ENCODE peak calls at places on chromosome 4, in ten cellular contexts. One of them, this sample, is unnamed.

GRCh38 chr4:100786481-100786880 is 268.7 kb upstream of the EMCN start:
- DNase-seq in RWPE1: no peak
- DNase-seq in H9: no peak
- DNase-seq in foreskin fibroblast: no peak
- DNase-seq in astrocyte of the spinal cord: no peak
- DNase-seq in transverse colon: no peak
- DNase-seq in brain microvascular endothelial cell: no peak
- DNase-seq in left lung: no peak
- DNase-seq in fibroblast of lung: no peak
- DNase-seq in fibroblast of mammary gland: no peak
- DNase-seq in this sample: no peak

GRCh38 chr4:174215936-174216699 is 67.3 kb downstream of the FBXO8 start:
- DNase-seq in RWPE1: no peak
- DNase-seq in H9: no peak
- DNase-seq in foreskin fibroblast: peak; percentile 26
- DNase-seq in astrocyte of the spinal cord: no peak
- DNase-seq in transverse colon: no peak
- DNase-seq in brain microvascular endothelial cell: no peak
- DNase-seq in left lung: no peak
- DNase-seq in fibroblast of lung: peak; percentile 12
- DNase-seq in fibroblast of mammary gland: no peak
- DNase-seq in this sample: no peak

GRCh38 chr4:140851032-140851636 is 94.9 kb upstream of the TBC1D9 start:
- DNase-seq in RWPE1: peak; percentile 64
- DNase-seq in H9: no peak
- DNase-seq in foreskin fibroblast: peak; percentile 81
- DNase-seq in astrocyte of the spinal cord: peak; percentile 69
- DNase-seq in transverse colon: peak; percentile 42
- DNase-seq in brain microvascular endothelial cell: peak; percentile 51
- DNase-seq in left lung: no peak
- DNase-seq in fibroblast of lung: peak; percentile 81
- DNase-seq in fibroblast of mammary gland: peak; percentile 66
- DNase-seq in this sample: peak; percentile 79

GRCh38 chr4:104693601-104694201 is 199.0 kb upstream of the CXXC4 start:
- DNase-seq in RWPE1: peak; percentile 21
- DNase-seq in H9: no peak
- DNase-seq in foreskin fibroblast: peak; percentile 2
- DNase-seq in astrocyte of the spinal cord: peak; percentile 25
- DNase-seq in transverse colon: no peak
- DNase-seq in brain microvascular endothelial cell: no peak
- DNase-seq in left lung: no peak
- DNase-seq in fibroblast of lung: peak; percentile 52
- DNase-seq in fibroblast of mammary gland: peak; percentile 47
- DNase-seq in this sample: peak; percentile 42

GRCh38 chr4:78568640-78569261 is 17.2 kb downstream of the ANXA3 start:
- DNase-seq in RWPE1: no peak
- DNase-seq in H9: no peak
- DNase-seq in foreskin fibroblast: no peak
- DNase-seq in astrocyte of the spinal cord: peak; percentile 33
- DNase-seq in transverse colon: no peak
- DNase-seq in brain microvascular endothelial cell: no peak
- DNase-seq in left lung: no peak
- DNase-seq in fibroblast of lung: no peak
- DNase-seq in fibroblast of mammary gland: peak; percentile 28
- DNase-seq in this sample: no peak

GRCh38 chr4:78218260-78218659 is 161.1 kb downstream of the FRAS1 start:
- DNase-seq in RWPE1: no peak
- DNase-seq in H9: no peak
- DNase-seq in foreskin fibroblast: no peak
- DNase-seq in astrocyte of the spinal cord: no peak
- DNase-seq in transverse colon: no peak
- DNase-seq in brain microvascular endothelial cell: no peak
- DNase-seq in left lung: no peak
- DNase-seq in fibroblast of lung: peak; percentile 19
- DNase-seq in fibroblast of mammary gland: no peak
- DNase-seq in this sample: no peak

GRCh38 chr4:52883183-52883621 is 21.1 kb downstream of the RASL11B start:
- DNase-seq in RWPE1: no peak
- DNase-seq in H9: no peak
- DNase-seq in foreskin fibroblast: no peak
- DNase-seq in astrocyte of the spinal cord: no peak
- DNase-seq in transverse colon: no peak
- DNase-seq in brain microvascular endothelial cell: no peak
- DNase-seq in left lung: no peak
- DNase-seq in fibroblast of lung: no peak
- DNase-seq in fibroblast of mammary gland: no peak
- DNase-seq in this sample: no peak

GRCh38 chr4:7434766-7435150 is at the start of gene PSAPL1:
- DNase-seq in RWPE1: peak; percentile 81
- DNase-seq in H9: peak; percentile 74
- DNase-seq in foreskin fibroblast: peak; percentile 3
- DNase-seq in astrocyte of the spinal cord: no peak
- DNase-seq in transverse colon: peak; percentile 33
- DNase-seq in brain microvascular endothelial cell: peak; percentile 11
- DNase-seq in left lung: peak; percentile 89
- DNase-seq in fibroblast of lung: peak; percentile 3
- DNase-seq in fibroblast of mammary gland: peak; percentile 12
- DNase-seq in this sample: peak; percentile 76

GRCh38 chr4:94408549-94409374 is 43.0 kb upstream of the PDLIM5 start:
- DNase-seq in RWPE1: no peak
- DNase-seq in H9: no peak
- DNase-seq in foreskin fibroblast: peak; percentile 68
- DNase-seq in astrocyte of the spinal cord: no peak
- DNase-seq in transverse colon: no peak
- DNase-seq in brain microvascular endothelial cell: peak; percentile 74
- DNase-seq in left lung: no peak
- DNase-seq in fibroblast of lung: peak; percentile 48
- DNase-seq in fibroblast of mammary gland: peak; percentile 71
- DNase-seq in this sample: no peak

GRCh38 chr4:155207534-155208257 is 740 bp upstream of the NPY2R start:
- DNase-seq in RWPE1: no peak
- DNase-seq in H9: peak; percentile 77
- DNase-seq in foreskin fibroblast: peak; percentile 3
- DNase-seq in astrocyte of the spinal cord: peak; percentile 7
- DNase-seq in transverse colon: peak; percentile 7
- DNase-seq in brain microvascular endothelial cell: no peak
- DNase-seq in left lung: peak; percentile 50
- DNase-seq in fibroblast of lung: no peak
- DNase-seq in fibroblast of mammary gland: peak; percentile 45
- DNase-seq in this sample: no peak
- TF ChIP-seq CTCF in RWPE1: no peak
- TF ChIP-seq CTCF in H9: peak; percentile 61
- TF ChIP-seq CTCF in foreskin fibroblast: no peak
- TF ChIP-seq CTCF in astrocyte of the spinal cord: peak; percentile 14
- TF ChIP-seq CTCF in transverse colon: peak; percentile 20
- TF ChIP-seq CTCF in brain microvascular endothelial cell: peak; percentile 50
- TF ChIP-seq CTCF in left lung: no peak
- TF ChIP-seq CTCF in fibroblast of lung: no peak
- TF ChIP-seq CTCF in fibroblast of mammary gland: peak; percentile 50
- TF ChIP-seq CTCF in this sample: no peak

DNA sequence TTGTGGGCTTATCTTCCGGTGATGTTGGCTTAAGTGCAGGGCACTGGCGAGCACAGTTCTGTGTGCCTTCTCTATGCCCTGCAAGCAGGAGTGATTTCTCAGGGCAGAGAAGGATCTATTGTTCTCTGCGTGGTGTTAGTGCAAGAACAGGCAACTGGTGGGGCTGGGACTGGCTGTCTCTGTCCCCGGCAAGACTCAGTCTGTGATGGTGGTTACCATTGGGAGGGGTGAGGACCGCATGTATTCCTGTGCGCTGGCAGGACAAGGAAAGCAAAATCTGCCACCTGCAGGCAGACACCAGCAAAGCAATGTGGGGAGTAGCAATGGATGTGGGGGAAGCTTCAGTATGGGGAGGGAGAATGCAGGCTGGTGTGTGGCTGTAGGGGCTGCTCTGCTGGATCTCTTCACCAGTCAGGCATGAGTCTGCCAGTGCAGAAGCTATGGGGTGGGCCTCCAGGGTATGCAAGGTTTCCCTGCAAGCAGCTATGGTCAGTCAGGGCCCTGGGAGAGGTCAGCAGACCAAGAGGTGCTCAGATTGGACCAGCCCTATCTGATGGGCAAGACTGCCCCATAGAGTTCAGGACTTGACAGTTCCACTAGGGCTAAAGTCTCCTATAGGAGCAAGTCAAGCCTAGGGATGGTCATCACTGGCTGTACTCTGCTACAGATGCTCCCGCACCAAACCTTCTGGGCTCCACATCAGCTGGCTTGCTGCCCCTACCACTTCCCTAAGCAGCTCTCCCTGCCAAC is 16.8 kb downstream of the PF4 start:
- DNase-seq in RWPE1: no peak
- DNase-seq in H9: peak; percentile 88
- DNase-seq in foreskin fibroblast: no peak
- DNase-seq in astrocyte of the spinal cord: no peak
- DNase-seq in transverse colon: no peak
- DNase-seq in brain microvascular endothelial cell: no peak
- DNase-seq in left lung: no peak
- DNase-seq in fibroblast of lung: no peak
- DNase-seq in fibroblast of mammary gland: peak; percentile 28
- DNase-seq in this sample: peak; percentile 3
- TF ChIP-seq CTCF in RWPE1: no peak
- TF ChIP-seq CTCF in H9: peak; percentile 79
- TF ChIP-seq CTCF in foreskin fibroblast: peak; percentile 14
- TF ChIP-seq CTCF in astrocyte of the spinal cord: peak; percentile 30
- TF ChIP-seq CTCF in transverse colon: no peak
- TF ChIP-seq CTCF in brain microvascular endothelial cell: peak; percentile 55
- TF ChIP-seq CTCF in left lung: no peak
- TF ChIP-seq CTCF in fibroblast of lung: peak; percentile 22
- TF ChIP-seq CTCF in fibroblast of mammary gland: peak; percentile 36
- TF ChIP-seq CTCF in this sample: no peak

GRCh38 chr4:89598602-89599001 is 238.4 kb downstream of the SNCA start:
- DNase-seq in RWPE1: peak; percentile 28
- DNase-seq in H9: no peak
- DNase-seq in foreskin fibroblast: peak; percentile 41
- DNase-seq in astrocyte of the spinal cord: peak; percentile 33
- DNase-seq in transverse colon: no peak
- DNase-seq in brain microvascular endothelial cell: no peak
- DNase-seq in left lung: no peak
- DNase-seq in fibroblast of lung: peak; percentile 48
- DNase-seq in fibroblast of mammary gland: peak; percentile 32
- DNase-seq in this sample: peak; percentile 41
- TF ChIP-seq CTCF in RWPE1: peak; percentile 35
- TF ChIP-seq CTCF in H9: peak; percentile 63
- TF ChIP-seq CTCF in foreskin fibroblast: peak; percentile 24
- TF ChIP-seq CTCF in astrocyte of the spinal cord: peak; percentile 34
- TF ChIP-seq CTCF in transverse colon: no peak
- TF ChIP-seq CTCF in brain microvascular endothelial cell: peak; percentile 43
- TF ChIP-seq CTCF in left lung: no peak
- TF ChIP-seq CTCF in fibroblast of lung: no peak
- TF ChIP-seq CTCF in fibroblast of mammary gland: peak; percentile 39
- TF ChIP-seq CTCF in this sample: peak; percentile 38

GRCh38 chr4:88523325-88524129 is at the start of gene PYURF:
- DNase-seq in RWPE1: peak; percentile 86
- DNase-seq in H9: peak; percentile 97
- DNase-seq in foreskin fibroblast: peak; percentile 98
- DNase-seq in astrocyte of the spinal cord: peak; percentile 96
- DNase-seq in transverse colon: peak; percentile 97
- DNase-seq in brain microvascular endothelial cell: peak; percentile 96
- DNase-seq in left lung: peak; percentile 99
- DNase-seq in fibroblast of lung: peak; percentile 93
- DNase-seq in fibroblast of mammary gland: peak; percentile 92
- DNase-seq in this sample: peak; percentile 93
- TF ChIP-seq CTCF in RWPE1: no peak
- TF ChIP-seq CTCF in H9: no peak
- TF ChIP-seq CTCF in foreskin fibroblast: no peak
- TF ChIP-seq CTCF in astrocyte of the spinal cord: no peak
- TF ChIP-seq CTCF in transverse colon: no peak
- TF ChIP-seq CTCF in brain microvascular endothelial cell: no peak
- TF ChIP-seq CTCF in left lung: no peak
- TF ChIP-seq CTCF in fibroblast of lung: no peak
- TF ChIP-seq CTCF in fibroblast of mammary gland: no peak
- TF ChIP-seq CTCF in this sample: no peak